ENCODE peak calls at places on chromosomes 2 and 18, in seven cellular contexts. E, A, T, U, R, D and S are unnamed samples. For H3K4me1, the result is how much of the 10 kb centered on the place peaks cover.

GRCh38 chr2:42843611-42844010 is 51.2 kb upstream of the HAAO start:
- DNase-seq in E (no peak), A (no peak), T (no peak), U (peak), R (no peak), D (no peak), S (no peak)

GRCh38 chr2:10316336-10316735 is 13.6 kb downstream of the HPCAL1 start:
- DNase-seq in E (no peak), A (no peak), T (no peak), U (no peak), R (no peak), D (peak), S (no peak)

GRCh38 chr2:41698787-41699422 is 348.9 kb upstream of the PKDCC start:
- DNase-seq in E (no peak), A (peak), T (peak), U (peak), R (peak), D (peak), S (no peak)

GRCh38 chr2:241108271-241109209 is 6.5 kb upstream of the MTERF4 start:
- DNase-seq in E (no peak), A (peak), T (no peak), U (no peak), R (no peak), D (no peak), S (peak)

GRCh38 chr2:236607471-236608307 is 38.1 kb downstream of the ACKR3 start:
- DNase-seq in E (no peak), A (no peak), T (peak), U (no peak), R (no peak), D (peak), S (peak)

GRCh38 chr2:43075054-43075593 is 151.3 kb downstream of the ZFP36L2 start:
- DNase-seq in E (no peak), A (peak), T (peak), U (peak), R (peak), D (peak), S (no peak)

GRCh38 chr2:58207189-58207588 is 33.9 kb downstream of the FANCL start:
- DNase-seq in E (no peak), A (no peak), T (no peak), U (no peak), R (no peak), D (no peak), S (no peak)

GRCh38 chr2:176126929-176127768 is 2.4 kb upstream of the HOXD8 start:
- DNase-seq in E (peak), A (peak), T (peak), U (peak), R (peak), D (peak), S (peak)

GRCh38 chr2:172643142-172643541 is 87.3 kb downstream of the PDK1 start:
- DNase-seq in E (no peak), A (no peak), T (no peak), U (no peak), R (no peak), D (no peak), S (no peak)

GRCh38 chr2:88845772-88846661 is 154.5 kb downstream of the RPIA start:
- DNase-seq in E (no peak), A (no peak), T (no peak), U (no peak), R (no peak), D (no peak), S (no peak)

GRCh38 chr2:60553992-60554648 is 666 bp upstream of the BCL11A start:
- DNase-seq in E (no peak), A (no peak), T (peak), U (no peak), R (peak), D (peak), S (peak)

GRCh38 chr2:11876436-11876835 is 130.0 kb downstream of the LPIN1 start:
- DNase-seq in E (no peak), A (no peak), T (no peak), U (no peak), R (no peak), D (no peak), S (peak)

GRCh38 chr2:54587439-54588016 is 131.4 kb downstream of the SPTBN1 start:
- DNase-seq in E (no peak), A (no peak), T (no peak), U (no peak), R (no peak), D (no peak), S (no peak)
- H3K4me1 ChIP-seq in E (half or more), A (under half), T (under half), U (under half), R (half or more), D (under half), S (half or more)

GRCh38 chr2:64731306-64731654 is 77.6 kb upstream of the SERTAD2 start:
- DNase-seq in E (no peak), A (no peak), T (no peak), U (no peak), R (no peak), D (no peak), S (no peak)

GRCh38 chr2:64732153-64732552 is 78.4 kb upstream of the SERTAD2 start:
- DNase-seq in E (no peak), A (no peak), T (no peak), U (no peak), R (no peak), D (no peak), S (no peak)

GRCh38 chr2:64730551-64731305 is 77.0 kb upstream of the SERTAD2 start:
- DNase-seq in E (peak), A (peak), T (peak), U (peak), R (peak), D (peak), S (peak)

GRCh38 chr2:64735504-64735903 is 81.8 kb upstream of the SERTAD2 start:
- DNase-seq in E (no peak), A (no peak), T (no peak), U (no peak), R (no peak), D (no peak), S (no peak)

DNA sequence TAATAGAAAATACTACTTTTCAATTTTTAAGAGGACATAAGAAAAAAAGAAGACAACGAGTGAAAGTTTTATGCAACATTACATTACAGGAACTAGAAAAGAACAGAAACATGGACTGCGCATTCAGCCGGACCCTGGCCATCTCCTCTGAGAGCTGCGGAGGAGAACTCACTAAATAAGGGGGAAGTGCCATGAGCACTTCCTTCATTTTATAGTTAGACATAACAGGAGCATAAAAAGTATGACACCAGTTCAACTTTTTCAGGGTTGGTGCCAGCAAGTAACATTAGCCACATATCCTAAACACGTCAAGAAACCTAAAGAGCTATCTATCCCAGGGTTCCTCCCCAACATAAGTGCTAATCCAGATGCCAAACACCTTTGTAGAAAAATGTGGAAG is 78.0 kb upstream of the SERTAD2 start:
- DNase-seq in E (no peak), A (no peak), T (no peak), U (no peak), R (no peak), D (no peak), S (no peak)
- H3K27ac ChIP-seq in E (no peak), A (peak), T (no peak), U (peak), R (peak), D (no peak), S (no peak)

GRCh38 chr18:3658529-3658928 is 208.6 kb downstream of the TGIF1 start:
- DNase-seq in E (no peak), A (no peak), T (no peak), U (no peak), R (no peak), D (no peak), S (no peak)

GRCh38 chr18:3661989-3662388 is 212.0 kb downstream of the TGIF1 start:
- DNase-seq in E (no peak), A (no peak), T (no peak), U (no peak), R (no peak), D (no peak), S (no peak)

GRCh38 chr18:3663870-3664512 is 214.0 kb downstream of the TGIF1 start:
- DNase-seq in E (no peak), A (no peak), T (no peak), U (no peak), R (no peak), D (no peak), S (no peak)

GRCh38 chr18:3661121-3661520 is 211.1 kb downstream of the TGIF1 start:
- DNase-seq in E (no peak), A (peak), T (no peak), U (no peak), R (no peak), D (no peak), S (no peak)

DNA sequence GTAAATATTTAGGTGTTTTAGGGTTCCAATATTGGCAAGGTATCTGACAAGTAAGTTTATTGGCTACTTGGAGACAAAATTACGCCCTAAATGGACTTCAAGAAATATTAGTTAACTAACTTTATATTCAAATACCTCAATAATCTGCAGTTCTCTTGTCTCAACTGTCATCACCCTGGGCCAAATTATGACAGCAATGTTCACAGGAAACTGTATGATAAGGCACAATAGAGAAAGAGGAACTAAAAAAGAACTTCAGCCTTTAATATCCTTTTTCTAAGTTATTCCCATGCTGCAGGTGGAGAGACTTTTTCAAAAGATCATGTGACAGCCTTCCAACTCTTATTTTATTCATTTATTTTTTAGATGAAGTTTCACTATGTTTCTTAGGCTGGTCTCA is 210.7 kb downstream of the TGIF1 start:
- DNase-seq in E (no peak), A (no peak), T (no peak), U (no peak), R (no peak), D (peak), S (no peak)
- H3K4me3 ChIP-seq in E (no peak), A (no peak), T (no peak), U (no peak), R (no peak), D (no peak), S (no peak)

GRCh38 chr2:217920879-217921603 is 81.8 kb downstream of the TNS1 start:
- DNase-seq in E (no peak), A (peak), T (peak), U (peak), R (peak), D (peak), S (no peak)
- H3K4me1 ChIP-seq in E (under half), A (half or more), T (half or more), U (half or more), R (half or more), D (half or more), S (under half)

GRCh38 chr2:191320881-191321280 is 75.7 kb downstream of the MYO1B start:
- DNase-seq in E (no peak), A (no peak), T (no peak), U (no peak), R (no peak), D (no peak), S (no peak)

GRCh38 chr2:191322838-191323506 is 77.8 kb downstream of the MYO1B start:
- DNase-seq in E (no peak), A (no peak), T (no peak), U (no peak), R (no peak), D (no peak), S (no peak)

GRCh38 chr2:191319181-191319580 is 74.0 kb downstream of the MYO1B start:
- DNase-seq in E (no peak), A (no peak), T (no peak), U (no peak), R (no peak), D (no peak), S (no peak)

GRCh38 chr2:191318729-191319078 is 73.5 kb downstream of the MYO1B start:
- DNase-seq in E (no peak), A (no peak), T (no peak), U (no peak), R (no peak), D (peak), S (no peak)

DNA sequence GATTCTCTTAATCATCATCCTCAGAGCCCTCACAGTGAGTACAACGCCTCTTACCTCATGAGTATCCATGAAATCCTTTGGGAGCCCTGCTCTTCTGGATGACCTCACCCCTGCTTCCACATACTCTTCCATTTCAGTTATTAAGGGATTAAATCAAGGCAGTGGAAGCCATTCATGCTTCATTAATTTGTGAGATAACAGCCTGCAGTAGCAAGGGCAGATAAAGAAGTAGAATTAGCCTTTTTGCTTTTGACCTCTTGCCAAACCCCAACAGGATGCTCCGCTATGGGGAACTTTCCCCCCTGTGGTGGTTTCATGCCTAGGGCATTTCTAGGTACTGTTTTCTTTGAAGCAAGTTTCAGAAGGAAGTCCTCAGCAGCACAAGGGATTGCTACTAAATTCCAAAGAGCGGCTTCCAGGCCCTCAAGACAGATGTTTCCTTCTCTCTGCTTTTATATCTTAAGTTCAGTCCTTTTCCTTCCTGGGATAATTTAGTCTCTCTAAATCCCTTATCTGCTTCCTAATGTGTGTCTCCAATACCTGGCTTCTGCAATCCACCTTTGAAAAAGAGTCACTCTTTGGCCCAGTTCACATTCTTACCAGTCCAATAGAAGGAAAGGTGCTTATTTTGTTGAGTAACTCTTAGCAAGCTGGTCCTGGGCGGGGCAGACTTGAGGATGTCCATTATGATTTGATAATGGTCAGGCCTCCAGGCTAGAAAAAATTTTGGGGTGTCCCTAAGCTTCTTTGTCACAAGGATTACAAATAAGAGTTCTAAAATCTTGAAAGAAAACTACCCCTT is 76.9 kb downstream of the MYO1B start:
- DNase-seq in E (no peak), A (no peak), T (no peak), U (no peak), R (no peak), D (peak), S (no peak)
- H3K27ac ChIP-seq in E (no peak), A (no peak), T (no peak), U (no peak), R (peak), D (no peak), S (no peak)

DNA sequence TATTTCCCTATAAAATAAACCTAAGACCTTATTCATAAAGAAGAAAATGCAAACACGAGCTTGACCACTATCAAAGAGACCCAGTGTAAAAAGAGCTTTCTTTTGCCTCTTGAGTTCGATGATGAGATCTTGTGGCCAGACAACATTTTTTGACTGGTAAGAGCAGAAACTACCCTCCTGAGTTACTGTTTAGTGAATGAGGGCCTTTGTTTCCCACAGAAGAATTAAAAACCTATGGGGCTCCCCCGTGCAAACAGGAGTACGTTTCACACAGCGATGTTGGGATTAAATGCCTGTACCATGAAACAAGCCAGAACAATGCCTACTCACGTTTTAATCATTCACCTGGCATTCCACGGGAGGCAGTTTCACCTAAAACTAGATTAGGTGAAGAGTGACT is 36.0 kb downstream of the MYCN start:
- DNase-seq in E (no peak), A (no peak), T (no peak), U (no peak), R (no peak), D (no peak), S (no peak)
- H3K4me3 ChIP-seq in E (no peak), A (no peak), T (no peak), U (no peak), R (no peak), D (no peak), S (no peak)

GRCh38 chr2:37737507-37737906 is 66.1 kb upstream of the CDC42EP3 start:
- DNase-seq in E (no peak), A (no peak), T (no peak), U (no peak), R (no peak), D (peak), S (no peak)
- H3K4me1 ChIP-seq in E (under half), A (under half), T (under half), U (under half), R (under half), D (under half), S (under half)